ENCODE peak calls at places on chromosome 1, in four cellular contexts. F is K562, L is IMR-90, B is endothelial cell of umbilical vein. I is an unnamed sample.

GRCh38 chr1:198922638-198923430 is 284.0 kb downstream of the PTPRC start:
- DNase-seq in L (no peak), B (no peak), F (no peak), I (no peak)

GRCh38 chr1:214319930-214320329 is 39.0 kb downstream of the SMYD2 start:
- DNase-seq in B (no peak), F (no peak), L (no peak), I (no peak)

GRCh38 chr1:206684478-206685255 is at the start of gene MAPKAPK2:
- DNase-seq in F (peak; percentile 87), B (peak; percentile 48), L (peak; percentile 61), I (no peak)

GRCh38 chr1:186900539-186901237 is 71.9 kb downstream of the PLA2G4A start:
- DNase-seq in B (no peak), F (no peak), L (no peak), I (no peak)

GRCh38 chr1:21139601-21140000 is 37.1 kb downstream of the EIF4G3 start:
- DNase-seq in L (no peak), B (peak; percentile 50), F (peak; percentile 27), I (no peak)

GRCh38 chr1:81590171-81590570 is 210.6 kb upstream of the ADGRL2 start:
- DNase-seq in L (peak; percentile 39), F (no peak), B (no peak), I (no peak)

GRCh38 chr1:95012389-95012788 is 60.4 kb downstream of the ALG14 start:
- DNase-seq in B (peak; percentile 18), L (peak; percentile 99), F (no peak), I (no peak)

GRCh38 chr1:69568435-69569280 is 936 bp downstream of the LRRC7 start:
- DNase-seq in L (no peak), B (peak; percentile 9), F (peak; percentile 13), I (no peak)

GRCh38 chr1:177243773-177244172 is 73.0 kb downstream of the BRINP2 start:
- DNase-seq in B (no peak), L (no peak), F (no peak), I (no peak)

GRCh38 chr1:12143631-12144155 is 23.1 kb upstream of the TNFRSF1B start:
- DNase-seq in F (peak; percentile 58), L (peak; percentile 98), B (peak; percentile 75), I (no peak)

GRCh38 chr1:166925791-166926483 is 49.4 kb downstream of the ILDR2 start:
- DNase-seq in F (no peak), B (no peak), L (peak; percentile 39), I (no peak)

GRCh38 chr1:92784051-92784638 is 763 bp downstream of the EVI5 start:
- DNase-seq in B (peak; percentile 62), L (peak; percentile 61), F (peak; percentile 29), I (no peak)

GRCh38 chr1:241413974-241414373 is 57.0 kb upstream of the RGS7 start:
- DNase-seq in B (no peak), F (no peak), L (no peak), I (no peak)

GRCh38 chr1:230696722-230697432 is 17.0 kb downstream of the AGT start:
- DNase-seq in B (no peak), L (peak; percentile 34), F (peak; percentile 18), I (no peak)

GRCh38 chr1:232868793-232869491 is 63.7 kb downstream of the MAP10 start:
- DNase-seq in B (no peak), L (peak; percentile 83), F (no peak), I (peak; percentile 73)

GRCh38 chr1:12081648-12082396 is 18.7 kb downstream of the TNFRSF8 start:
- DNase-seq in B (no peak), F (peak; percentile 68), L (no peak), I (no peak)

GRCh38 chr1:168709407-168709891 is 19.6 kb downstream of the DPT start:
- DNase-seq in F (no peak), B (no peak), L (peak; percentile 4), I (no peak)

GRCh38 chr1:43975249-43975961 is 645 bp downstream of the ATP6V0B start:
- DNase-seq in F (peak; percentile 70), L (no peak), B (peak; percentile 35), I (no peak)

GRCh38 chr1:1461721-1462317 is 9.7 kb upstream of the ATAD3B start:
- DNase-seq in F (no peak), L (no peak), B (no peak), I (no peak)
- H2AFZ ChIP-seq in F (peak overlapping the region; percentile 51), L (peak overlapping the region; percentile 33), B (no peak overlapping the region), I (peak overlapping the region; percentile 47)

GRCh38 chr1:17024721-17025120 is 13.0 kb upstream of the ATP13A2 start:
- DNase-seq in F (no peak), B (no peak), L (no peak), I (no peak)

GRCh38 chr1:17020502-17020901 is 8.8 kb upstream of the ATP13A2 start:
- DNase-seq in B (no peak), L (no peak), F (no peak), I (no peak)

GRCh38 chr1:17023573-17023972 is 11.8 kb upstream of the ATP13A2 start:
- DNase-seq in B (no peak), F (no peak), L (no peak), I (no peak)

GRCh38 chr1:17023103-17023502 is 11.4 kb upstream of the ATP13A2 start:
- DNase-seq in B (no peak), F (no peak), L (no peak), I (no peak)

DNA sequence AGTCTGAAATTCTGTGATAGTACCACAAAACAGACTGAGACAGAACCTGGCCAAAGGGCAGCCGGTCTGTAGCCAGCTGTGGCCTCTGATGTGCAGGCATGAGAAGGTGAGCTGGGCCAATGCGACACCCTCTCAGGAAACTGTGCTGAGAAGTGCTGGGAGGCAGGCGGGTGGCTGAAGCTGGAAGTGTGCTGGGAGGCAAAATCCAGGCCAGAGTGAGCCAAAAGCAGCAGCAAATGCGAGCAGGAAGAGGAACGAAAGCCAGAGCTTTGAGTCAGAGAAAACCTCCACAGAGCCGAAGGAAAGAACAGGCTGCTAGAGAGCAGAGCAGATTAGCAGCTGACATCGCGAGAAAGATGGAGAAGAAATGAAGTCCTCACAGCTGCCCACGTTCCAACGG is 10.2 kb upstream of the ATP13A2 start:
- DNase-seq in L (no peak), B (no peak), F (no peak), I (no peak)
- H3K9me1 ChIP-seq in L (no peaks in the 10 kb centered on the region), B (no peaks in the 10 kb centered on the region), F (no peaks in the 10 kb centered on the region), I (no peaks in the 10 kb centered on the region)

DNA sequence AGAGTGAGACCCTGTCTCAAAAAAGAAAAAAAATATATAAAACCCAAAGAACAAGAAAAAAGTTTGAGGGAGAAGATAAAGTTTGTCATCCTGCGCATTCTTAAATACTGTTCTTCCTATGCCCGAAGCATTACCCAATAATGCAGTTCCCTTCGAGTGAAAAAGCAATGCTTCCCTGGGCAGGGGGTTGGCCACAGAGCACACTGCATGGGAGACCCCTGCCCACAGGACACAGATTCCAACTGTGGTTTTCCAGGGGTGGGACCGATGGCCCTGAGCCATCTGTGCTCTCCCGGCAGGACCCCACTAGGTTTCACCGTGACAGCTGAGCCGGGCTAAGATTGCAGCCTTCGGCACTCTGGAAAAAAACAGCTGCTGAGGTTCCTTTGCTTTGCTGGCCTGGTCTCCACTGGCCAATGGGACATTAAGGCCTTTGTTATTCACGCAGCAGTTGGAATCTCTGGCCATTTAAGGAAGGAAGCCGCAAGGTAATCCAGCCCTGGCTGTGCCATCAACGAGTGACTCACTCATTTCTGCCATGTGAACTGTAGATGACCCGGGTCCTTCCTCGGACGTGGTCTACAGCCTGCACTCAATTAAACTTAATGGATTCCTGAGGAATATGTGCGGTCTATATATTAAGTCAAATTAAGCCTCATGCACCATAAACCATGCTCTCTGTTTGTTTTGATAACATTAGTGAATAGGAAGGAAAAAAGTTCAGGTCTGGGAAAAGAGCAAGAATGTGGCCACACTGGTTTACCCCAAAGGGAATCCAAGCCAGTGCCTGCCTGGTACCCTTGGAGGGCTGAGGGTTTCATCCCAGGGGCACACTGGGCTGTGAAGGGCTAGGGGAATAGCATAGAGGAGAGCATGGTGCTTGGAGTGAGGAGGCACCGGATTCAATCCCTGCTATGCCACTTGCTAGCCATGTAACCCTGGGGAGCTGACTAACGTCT is 163.2 kb downstream of the ZBTB18 start:
- DNase-seq in B (peak; percentile 98), L (peak; percentile 98), F (no peak), I (no peak)
- H2AFZ ChIP-seq in B (peak overlapping the region; percentile 23), L (peak overlapping the region; percentile 84), F (no peak overlapping the region), I (no peak overlapping the region)

DNA sequence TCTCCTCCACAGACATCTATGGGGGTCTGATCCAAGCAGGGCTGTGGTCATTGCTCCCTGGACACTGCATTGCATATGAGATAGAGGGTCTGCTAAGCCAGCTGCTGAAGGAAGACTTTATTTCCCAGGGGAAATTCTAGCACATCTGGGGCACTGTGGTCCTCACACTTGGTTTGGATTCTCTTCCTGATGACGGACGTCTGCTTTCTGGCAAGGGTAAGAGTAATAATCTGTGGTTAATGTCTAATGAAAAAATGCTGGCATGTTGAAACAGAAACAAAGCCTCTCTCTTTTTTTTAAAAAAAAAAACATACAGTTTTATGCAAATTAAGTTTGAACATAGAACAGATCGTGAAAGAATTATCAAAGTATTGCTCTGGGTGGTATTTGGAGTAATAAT is 553.8 kb downstream of the DPYD start:
- DNase-seq in B (no peak), F (no peak), L (no peak), I (no peak)
- H3K9me1 ChIP-seq in B (no peaks in the 10 kb centered on the region), F (no peaks in the 10 kb centered on the region), L (no peaks in the 10 kb centered on the region), I (no peaks in the 10 kb centered on the region)

DNA sequence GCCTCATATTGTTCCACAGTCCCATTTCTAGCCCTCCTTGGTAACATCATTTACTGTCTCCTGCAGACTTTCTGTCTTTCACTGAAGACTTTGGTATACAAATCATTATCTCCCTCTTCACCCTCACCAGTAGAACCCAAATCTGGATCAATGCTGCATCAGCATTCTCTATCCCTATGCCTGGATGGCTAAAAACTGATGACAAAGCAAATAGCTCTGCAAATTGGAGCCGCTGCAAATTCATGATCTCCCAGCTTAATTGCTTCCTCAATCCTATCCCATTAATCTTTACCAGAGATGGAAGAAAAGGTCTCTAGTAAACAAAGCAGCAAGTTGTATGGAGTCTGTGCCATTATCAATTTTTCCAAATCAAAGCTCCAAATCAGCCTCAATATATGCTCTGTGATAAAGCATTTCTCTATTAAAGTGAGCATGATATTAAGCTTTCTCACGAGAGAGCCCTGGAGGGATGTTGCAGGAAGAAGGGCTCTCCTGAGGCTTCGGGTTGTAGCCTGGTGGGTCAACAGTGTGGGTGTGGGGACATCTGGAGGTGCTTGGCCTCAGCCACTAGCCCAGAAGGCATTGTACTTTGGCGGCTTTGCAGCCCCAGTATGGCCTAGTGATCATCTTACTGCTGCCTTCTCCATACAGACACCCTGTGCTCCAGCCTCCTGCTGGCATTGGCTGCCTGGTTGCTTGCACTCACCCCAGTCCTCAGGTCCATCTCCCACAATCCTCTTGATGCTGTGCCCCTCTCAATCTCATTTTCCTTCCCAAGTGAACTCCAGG is 46.2 kb upstream of the COL24A1 start:
- DNase-seq in L (no peak), F (no peak), B (no peak), I (no peak)
- H2AFZ ChIP-seq in L (no peak overlapping the region), F (no peak overlapping the region), B (no peak overlapping the region), I (no peak overlapping the region)

GRCh38 chr1:212218911-212219310 is 66.3 kb upstream of the PPP2R5A start:
- DNase-seq in L (peak; percentile 89), F (no peak), B (no peak), I (no peak)
- H3K9me1 ChIP-seq in L (peaks cover 7% of the 10 kb centered on the region), F (no peaks in the 10 kb centered on the region), B (no peaks in the 10 kb centered on the region), I (no peaks in the 10 kb centered on the region)

GRCh38 chr1:42820813-42821212 is 3.6 kb upstream of the SVBP start:
- DNase-seq in F (peak; percentile 55), B (no peak), L (no peak), I (no peak)

GRCh38 chr1:42822833-42823392 is 5.7 kb upstream of the SVBP start:
- DNase-seq in B (no peak), L (peak; percentile 39), F (peak; percentile 63), I (no peak)

GRCh38 chr1:42821690-42822089 is 4.5 kb upstream of the SVBP start:
- DNase-seq in L (no peak), F (no peak), B (no peak), I (no peak)

GRCh38 chr1:42825058-42825851 is 8.1 kb upstream of the SVBP start:
- DNase-seq in L (no peak), F (peak; percentile 94), B (no peak), I (no peak)

GRCh38 chr1:42824481-42825057 is 7.4 kb upstream of the SVBP start:
- DNase-seq in B (no peak), F (peak; percentile 60), L (no peak), I (no peak)
- H2AFZ ChIP-seq in B (no peak overlapping the region), F (peak overlapping the region; percentile 81), L (no peak overlapping the region), I (no peak overlapping the region)